ENCODE peak calls at places on chromosome 19, in ten cellular contexts. K is GM03348; I is activated naive CD4-positive, alpha-beta T cell treated with anti-CD3 and anti-CD28 coated beads, Interleukin-2, amount 50 U/mL, for 16 hours; Q is AG10803; F is OCI-LY7; O is effector CD4-positive, alpha-beta T cell; R is stimulated activated CD4-positive, alpha-beta T cell treated with anti-CD3 and anti-CD28 coated beads, Interleukin-1b, Interleukin-23, amount 100 ng/mL, for 24 hours; T is NCI-H2107; M is NCI-H1417; G is NCI-H460. X is an unnamed sample.

GRCh38 chr19:1942934-1943555 is 2.1 kb downstream of the CSNK1G2 start:
- DNase-seq in K (no peak), I (no peak), Q (no peak), F (peak; percentile 37), O (no peak), R (no peak), T (no peak), M (peak; percentile 12), G (no peak), X (no peak)

GRCh38 chr19:48720613-48721296 is 1.2 kb upstream of the MAMSTR start:
- DNase-seq in K (peak; percentile 98), I (peak; percentile 92), Q (peak; percentile 99), F (peak; percentile 98), O (peak; percentile 90), R (peak; percentile 88), T (peak; percentile 96), M (peak; percentile 97), G (peak; percentile 97), X (peak; percentile 97)

GRCh38 chr19:45276284-45276687 is 25.2 kb downstream of the MARK4 start:
- DNase-seq in K (no peak), I (no peak), Q (no peak), F (peak; percentile 19), O (no peak), R (no peak), T (no peak), M (peak; percentile 5), G (no peak), X (no peak)

GRCh38 chr19:38321646-38322323 is 2.1 kb downstream of the KCNK6 start:
- DNase-seq in K (peak; percentile 79), I (no peak), Q (peak; percentile 83), F (no peak), O (no peak), R (no peak), T (no peak), M (no peak), G (no peak), X (no peak)

GRCh38 chr19:43818500-43818899 is 8.6 kb upstream of the ZNF283 start:
- DNase-seq in K (no peak), I (no peak), Q (no peak), F (no peak), O (no peak), R (no peak), T (no peak), M (no peak), G (no peak), X (no peak)

GRCh38 chr19:34881982-34882381 is 44.7 kb upstream of the ZNF30 start:
- DNase-seq in K (no peak), I (no peak), Q (peak; percentile 1), F (no peak), O (no peak), R (no peak), T (no peak), M (no peak), G (no peak), X (no peak)

GRCh38 chr19:55578031-55578760 is 2.5 kb downstream of the ZNF579 start:
- DNase-seq in K (no peak), I (no peak), Q (no peak), F (no peak), O (no peak), R (no peak), T (no peak), M (no peak), G (no peak), X (no peak)

GRCh38 chr19:31301306-31301980 is 47.8 kb downstream of the TSHZ3 start:
- DNase-seq in K (no peak), I (no peak), Q (no peak), F (no peak), O (no peak), R (no peak), T (no peak), M (no peak), G (no peak), X (no peak)

GRCh38 chr19:5292453-5292842 is 48.2 kb downstream of the PTPRS start:
- DNase-seq in K (peak; percentile 89), I (peak; percentile 39), Q (peak; percentile 25), F (peak; percentile 67), O (no peak), R (peak; percentile 17), T (no peak), M (no peak), G (no peak), X (no peak)

GRCh38 chr19:51158474-51159129 is 16.5 kb downstream of the SIGLEC7 start:
- DNase-seq in K (peak; percentile 44), I (peak; percentile 78), Q (peak; percentile 8), F (peak; percentile 51), O (peak; percentile 60), R (peak; percentile 73), T (no peak), M (no peak), G (peak; percentile 40), X (no peak)

GRCh38 chr19:29671393-29672076 is 6.3 kb downstream of the PLEKHF1 start:
- DNase-seq in K (peak; percentile 15), I (peak; percentile 84), Q (no peak), F (peak; percentile 34), O (peak; percentile 77), R (peak; percentile 81), T (no peak), M (no peak), G (no peak), X (no peak)

GRCh38 chr19:58558066-58558622 is at the start of gene UBE2M:
- DNase-seq in K (no peak), I (peak; percentile 72), Q (peak; percentile 51), F (peak; percentile 57), O (peak; percentile 60), R (no peak), T (no peak), M (no peak), G (no peak), X (no peak)

GRCh38 chr19:49954092-49954825 is 6.7 kb downstream of the SIGLEC11 start:
- DNase-seq in K (no peak), I (no peak), Q (peak; percentile 35), F (no peak), O (no peak), R (no peak), T (no peak), M (no peak), G (no peak), X (no peak)

GRCh38 chr19:4843647-4843965 is 12.1 kb upstream of the TICAM1 start:
- DNase-seq in K (no peak), I (no peak), Q (no peak), F (no peak), O (no peak), R (no peak), T (no peak), M (no peak), G (no peak), X (no peak)